ENCODE peak calls at places on chromosomes 1 and 21, in six cellular contexts. M, Z, R, N, P and Q are unnamed samples.

GRCh38 chr1:57061369-57061768 is 95.6 kb upstream of the C8B start:
- DNase-seq in P (peak), Z (peak), R (no peak), N (no peak), M (no peak), Q (no peak)

GRCh38 chr1:4585705-4586104 is 68.7 kb upstream of the AJAP1 start:
- DNase-seq in P (no peak), N (no peak), R (no peak), Z (no peak), M (no peak), Q (no peak)

GRCh38 chr1:179175011-179175934 is 54.2 kb downstream of the ABL2 start:
- DNase-seq in P (peak), Z (peak), N (no peak), M (no peak), R (no peak), Q (no peak)

GRCh38 chr1:9442266-9442846 is 96.9 kb upstream of the SLC25A33 start:
- DNase-seq in M (no peak), N (no peak), Z (no peak), P (peak), R (no peak), Q (no peak)

GRCh38 chr1:49102752-49103151 is 326.1 kb upstream of the BEND5 start:
- DNase-seq in Z (peak), N (no peak), P (peak), M (no peak), R (no peak), Q (no peak)

GRCh38 chr1:170678196-170678595 is 14.3 kb downstream of the PRRX1 start:
- DNase-seq in P (peak), Z (no peak), R (no peak), N (no peak), M (no peak), Q (no peak)

GRCh38 chr1:27144920-27145661 is 9.8 kb downstream of the SLC9A1 start:
- DNase-seq in N (no peak), P (peak), R (no peak), Z (peak), M (no peak), Q (no peak)

GRCh38 chr1:11044849-11045427 is 2.1 kb downstream of the MASP2 start:
- DNase-seq in R (no peak), M (no peak), Z (no peak), P (no peak), N (no peak), Q (no peak)

GRCh38 chr1:28290851-28291250 is 31.5 kb downstream of the SESN2 start:
- DNase-seq in N (no peak), P (no peak), Z (no peak), M (no peak), R (no peak), Q (no peak)

GRCh38 chr1:231663211-231663792 is 36.7 kb downstream of the DISC1 start:
- DNase-seq in R (no peak), N (no peak), P (peak), Z (no peak), M (no peak), Q (no peak)

GRCh38 chr1:156749429-156750118 is 1.9 kb downstream of the HDGF start:
- DNase-seq in R (no peak), M (no peak), Z (no peak), N (no peak), P (peak), Q (no peak)

GRCh38 chr1:227789042-227789880 is 26.2 kb upstream of the PRSS38 start:
- DNase-seq in Z (peak), M (no peak), N (no peak), P (peak), R (no peak), Q (no peak)

GRCh38 chr1:44808938-44809917 is 905 bp downstream of the BTBD19 start:
- DNase-seq in M (no peak), P (peak), R (peak), N (peak), Z (peak), Q (peak)

GRCh38 chr1:15692121-15692682 is 8.1 kb downstream of the PLEKHM2 start:
- DNase-seq in N (no peak), Z (no peak), P (no peak), R (no peak), M (no peak), Q (no peak)

GRCh38 chr1:53593758-53594380 is 134.7 kb downstream of the DMRTB1 start:
- DNase-seq in M (no peak), N (no peak), R (no peak), P (no peak), Z (no peak), Q (no peak)

GRCh38 chr1:30779294-30780071 is 21.9 kb upstream of the LAPTM5 start:
- DNase-seq in Z (peak), P (peak), N (peak), M (peak), R (peak), Q (peak)

GRCh38 chr1:21308847-21309652 is 18.8 kb upstream of the ECE1 start:
- DNase-seq in R (no peak), P (peak), M (no peak), Z (no peak), N (no peak), Q (no peak)

GRCh38 chr21:39637197-39637970 is 24.6 kb downstream of the B3GALT5 start:
- DNase-seq in N (no peak), Z (no peak), P (no peak), R (no peak), M (no peak), Q (no peak)

GRCh38 chr1:61171346-61171745 is 89.0 kb downstream of the NFIA start:
- DNase-seq in N (no peak), Z (no peak), M (no peak), R (no peak), P (no peak), Q (no peak)

GRCh38 chr1:18511469-18511997 is 30.8 kb downstream of the KLHDC7A start:
- DNase-seq in P (no peak), Z (no peak), N (no peak), R (no peak), M (no peak), Q (no peak)

GRCh38 chr1:205537386-205538018 is 33.0 kb downstream of the CDK18 start:
- DNase-seq in M (no peak), Z (no peak), P (peak), R (no peak), N (no peak), Q (no peak)

GRCh38 chr1:40122865-40123264 is 25.8 kb upstream of the PPT1 start:
- DNase-seq in M (no peak), R (no peak), N (no peak), Z (no peak), P (no peak), Q (no peak)

GRCh38 chr1:77953907-77954306 is 25.0 kb downstream of the FUBP1 start:
- DNase-seq in P (no peak), Z (no peak), M (no peak), R (no peak), N (no peak), Q (no peak)

GRCh38 chr1:205668951-205669340 is 11.4 kb downstream of the SLC45A3 start:
- DNase-seq in P (no peak), R (no peak), M (no peak), N (no peak), Z (no peak), Q (no peak)

GRCh38 chr1:183956559-183957188 is 80.9 kb downstream of the COLGALT2 start:
- DNase-seq in N (peak), R (peak), Z (peak), P (peak), M (peak), Q (peak)

GRCh38 chr1:34199927-34200326 is 23.2 kb downstream of the C1orf94 start:
- DNase-seq in M (peak), P (peak), Z (peak), N (no peak), R (no peak), Q (no peak)

GRCh38 chr1:207752456-207753132 is 740 bp downstream of the CD46 start:
- DNase-seq in R (no peak), M (no peak), N (no peak), Z (no peak), P (peak), Q (no peak)

GRCh38 chr1:156629825-156630449 is 10.7 kb downstream of the HAPLN2 start:
- DNase-seq in N (no peak), M (no peak), R (no peak), P (no peak), Z (no peak), Q (no peak)

GRCh38 chr1:9245230-9245619 is 10.7 kb downstream of the H6PD start:
- DNase-seq in P (no peak), N (no peak), M (no peak), Z (no peak), R (no peak), Q (no peak)

GRCh38 chr1:115337276-115337632 is 795 bp downstream of the NGF start:
- DNase-seq in P (peak), Z (no peak), N (no peak), M (no peak), R (no peak), Q (no peak)

GRCh38 chr1:1006305-1007159 is 6.6 kb upstream of the HES4 start:
- DNase-seq in P (no peak), M (no peak), N (no peak), Z (no peak), R (no peak), Q (no peak)

GRCh38 chr1:10714337-10715114 is 81.9 kb downstream of the CASZ1 start:
- DNase-seq in M (no peak), R (no peak), Z (no peak), P (no peak), N (no peak), Q (no peak)

GRCh38 chr1:209207701-209208286 is 375.7 kb upstream of the CAMK1G start:
- DNase-seq in R (peak), N (no peak), M (peak), Z (peak), P (peak), Q (no peak)

GRCh38 chr1:221923921-221924598 is 182.2 kb upstream of the DUSP10 start:
- DNase-seq in Z (peak), R (no peak), N (no peak), P (peak), M (no peak), Q (no peak)

GRCh38 chr1:207565546-207566468 is 69.8 kb downstream of the CR1 start:
- DNase-seq in Z (no peak), N (no peak), R (no peak), M (no peak), P (peak), Q (no peak)

GRCh38 chr21:32916522-32917099 is 109.1 kb upstream of the OLIG2 start:
- DNase-seq in R (no peak), Z (no peak), M (no peak), P (peak), N (no peak), Q (no peak)

GRCh38 chr1:55304306-55304705 is 89.1 kb upstream of the USP24 start:
- DNase-seq in Z (no peak), M (no peak), N (no peak), P (no peak), R (no peak), Q (no peak)

GRCh38 chr1:179926494-179927205 is 28.0 kb upstream of the CEP350 start:
- DNase-seq in R (no peak), M (no peak), N (no peak), Z (peak), P (peak), Q (no peak)

GRCh38 chr21:28834335-28835238 is 158.1 kb downstream of the LTN1 start:
- DNase-seq in R (no peak), Z (no peak), P (no peak), N (no peak), M (no peak), Q (no peak)